ENCODE peak calls at places on chromosomes 12 and 14, in four cellular contexts. Q is IMR-90, G is esophagus squamous epithelium, H is uterus. U is an unnamed sample.

GRCh38 chr12:69423037-69423905 is 46.9 kb upstream of the FRS2 start:
- DNase-seq in Q (peak; percentile 57), G (no peak), H (no peak), U (no peak)

GRCh38 chr14:86404425-86404824 is 874.5 kb downstream of the FLRT2 start:
- DNase-seq in Q (peak; percentile 13), G (no peak), H (no peak), U (no peak)

GRCh38 chr12:12176402-12176801 is 90.4 kb downstream of the LRP6 start:
- DNase-seq in Q (no peak), G (no peak), H (no peak), U (no peak)

GRCh38 chr14:68774771-68775613 is 17.9 kb downstream of the ZFP36L1 start:
- DNase-seq in Q (peak; percentile 84), G (no peak), H (peak; percentile 13), U (peak; percentile 84)

GRCh38 chr12:57832966-57833365 is 13.6 kb downstream of the CTDSP2 start:
- DNase-seq in Q (no peak), G (no peak), H (no peak), U (no peak)

GRCh38 chr12:80472912-80473500 is 29.0 kb downstream of the PTPRQ start:
- DNase-seq in Q (peak; percentile 81), G (no peak), H (no peak), U (no peak)

GRCh38 chr14:95667251-95667693 is 19.0 kb upstream of the TCL1B start:
- DNase-seq in Q (no peak), G (no peak), H (no peak), U (peak; percentile 78)

GRCh38 chr12:48000878-48001321 is 3.4 kb downstream of the COL2A1 start:
- DNase-seq in Q (peak; percentile 47), G (no peak), H (no peak), U (peak; percentile 32)

GRCh38 chr12:39145175-39145999 is 240.0 kb upstream of the CPNE8 start:
- DNase-seq in Q (no peak), G (no peak), H (no peak), U (no peak)

GRCh38 chr12:26402648-26403047 is 207.3 kb downstream of the SSPN start:
- DNase-seq in Q (no peak), G (no peak), H (no peak), U (no peak)

GRCh38 chr12:12721251-12721689 is 4.1 kb downstream of the CDKN1B start:
- DNase-seq in Q (no peak), G (no peak), H (no peak), U (no peak)

GRCh38 chr14:84750763-84751554 is 779.0 kb upstream of the FLRT2 start:
- DNase-seq in Q (peak; percentile 50), G (no peak), H (no peak), U (no peak)

GRCh38 chr14:35858521-35859209 is 32.5 kb downstream of the BRMS1L start:
- DNase-seq in Q (peak; percentile 70), G (no peak), H (no peak), U (no peak)

GRCh38 chr14:63273091-63273490 is 45.6 kb downstream of the GPHB5 start:
- DNase-seq in Q (peak; percentile 12), G (no peak), H (no peak), U (no peak)

GRCh38 chr12:116087399-116087798 is 190.1 kb downstream of the MED13L start:
- DNase-seq in Q (no peak), G (no peak), H (no peak), U (no peak)

GRCh38 chr14:76203086-76204001 is 51.6 kb downstream of the GPATCH2L start:
- DNase-seq in Q (peak; percentile 100), G (no peak), H (peak; percentile 50), U (no peak)

GRCh38 chr12:88951860-88952483 is 371.7 kb upstream of the KITLG start:
- DNase-seq in Q (no peak), G (no peak), H (no peak), U (no peak)

GRCh38 chr12:20250761-20251160 is 117.6 kb upstream of the PDE3A start:
- DNase-seq in Q (no peak), G (no peak), H (no peak), U (no peak)

GRCh38 chr12:20248646-20249045 is 119.7 kb upstream of the PDE3A start:
- DNase-seq in Q (no peak), G (no peak), H (no peak), U (no peak)
- H3K4me3 ChIP-seq in Q (no peak overlapping the region), G (no peak overlapping the region), H (no peak overlapping the region), U (no peak overlapping the region)

GRCh38 chr12:100141998-100142850 is 450 bp downstream of the BLTP3B start:
- DNase-seq in Q (no peak), G (no peak), H (peak; percentile 46), U (peak; percentile 88)
- TF ChIP-seq POLR2A in Q (peak; percentile 97), G (peak; percentile 86), H (peak; percentile 53), U (no peak)

GRCh38 chr12:94148841-94149780 is 734 bp downstream of the PLXNC1 start:
- DNase-seq in Q (peak; percentile 23), G (no peak), H (no peak), U (peak; percentile 81)

GRCh38 chr12:94149781-94150482 is 1.6 kb downstream of the PLXNC1 start:
- DNase-seq in Q (no peak), G (no peak), H (peak; percentile 60), U (no peak)

GRCh38 chr12:94152292-94153083 is 4.1 kb downstream of the PLXNC1 start:
- DNase-seq in Q (no peak), G (no peak), H (no peak), U (peak; percentile 59)

GRCh38 chr12:94150483-94151225 is 2.3 kb downstream of the PLXNC1 start:
- DNase-seq in Q (no peak), G (no peak), H (no peak), U (peak; percentile 83)

DNA sequence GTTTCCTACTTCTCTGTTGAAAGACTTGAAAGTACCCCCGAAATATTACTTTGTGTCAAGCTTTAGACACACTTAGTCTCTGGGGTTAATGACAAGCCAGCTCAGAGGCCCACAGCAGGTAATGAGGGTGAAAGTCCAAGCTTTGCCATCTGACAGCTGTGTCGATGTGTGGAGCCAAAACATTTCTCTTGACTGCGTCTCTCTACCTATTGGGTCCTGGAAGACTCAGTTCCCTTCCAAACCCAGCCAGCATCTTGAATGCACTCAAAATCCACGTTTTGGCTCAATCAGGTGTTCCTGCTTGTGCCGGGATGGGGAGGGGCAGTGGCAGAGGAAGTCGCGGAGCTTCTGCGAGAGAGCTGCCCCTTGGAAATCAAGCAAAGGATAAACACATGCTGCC is 3.2 kb downstream of the PLXNC1 start:
- DNase-seq in Q (no peak), G (no peak), H (no peak), U (no peak)
- H3K4me3 ChIP-seq in Q (no peak overlapping the region), G (no peak overlapping the region), H (no peak overlapping the region), U (no peak overlapping the region)

GRCh38 chr12:9762369-9762768 is 1.7 kb upstream of the CD69 start:
- DNase-seq in Q (no peak), G (no peak), H (no peak), U (no peak)

GRCh38 chr12:9759680-9760592 is 765 bp downstream of the CD69 start:
- DNase-seq in Q (no peak), G (no peak), H (no peak), U (no peak)

GRCh38 chr12:9761407-9761736 is 671 bp upstream of the CD69 start:
- DNase-seq in Q (no peak), G (no peak), H (no peak), U (no peak)

GRCh38 chr12:9763025-9763424 is 2.3 kb upstream of the CD69 start:
- DNase-seq in Q (no peak), G (no peak), H (no peak), U (no peak)

GRCh38 chr12:9760699-9761406 is at the start of gene CD69:
- DNase-seq in Q (no peak), G (no peak), H (no peak), U (peak; percentile 42)
- TF ChIP-seq POLR2A in Q (no peak), G (peak; percentile 84), H (no peak), U (no peak)

GRCh38 chr14:22977684-22978486 is 4.5 kb downstream of the AJUBA start:
- DNase-seq in Q (peak; percentile 67), G (no peak), H (peak; percentile 82), U (peak; percentile 84)

GRCh38 chr14:22976620-22977433 is 5.5 kb downstream of the AJUBA start:
- DNase-seq in Q (peak; percentile 63), G (no peak), H (no peak), U (no peak)

GRCh38 chr14:22978873-22979671 is 3.3 kb downstream of the AJUBA start:
- DNase-seq in Q (no peak), G (no peak), H (no peak), U (peak; percentile 80)

GRCh38 chr14:22978487-22978837 is 3.9 kb downstream of the AJUBA start:
- DNase-seq in Q (no peak), G (no peak), H (no peak), U (no peak)

GRCh38 chr14:22977434-22977683 is 5.0 kb downstream of the AJUBA start:
- DNase-seq in Q (no peak), G (no peak), H (no peak), U (no peak)
- H3K4me3 ChIP-seq in Q (no peak overlapping the region), G (no peak overlapping the region), H (no peak overlapping the region), U (no peak overlapping the region)

GRCh38 chr12:6872073-6873048 is 742 bp downstream of the SPSB2 start:
- DNase-seq in Q (peak; percentile 64), G (no peak), H (peak; percentile 82), U (peak; percentile 76)

GRCh38 chr12:6869049-6870021 is 2.0 kb downstream of the TPI1 start:
- DNase-seq in Q (peak; percentile 70), G (no peak), H (peak; percentile 87), U (peak; percentile 95)

GRCh38 chr12:6873094-6874006 is at the start of gene SPSB2:
- DNase-seq in Q (peak; percentile 92), G (peak; percentile 78), H (peak; percentile 98), U (peak; percentile 99)

GRCh38 chr12:6868211-6869048 is 1.1 kb downstream of the TPI1 start:
- DNase-seq in Q (peak; percentile 29), G (no peak), H (no peak), U (no peak)

GRCh38 chr12:6871052-6871957 is 1.8 kb downstream of the SPSB2 start:
- DNase-seq in Q (no peak), G (no peak), H (no peak), U (no peak)
- TF ChIP-seq POLR2A in Q (peak; percentile 0), G (no peak), H (no peak), U (no peak)

DNA sequence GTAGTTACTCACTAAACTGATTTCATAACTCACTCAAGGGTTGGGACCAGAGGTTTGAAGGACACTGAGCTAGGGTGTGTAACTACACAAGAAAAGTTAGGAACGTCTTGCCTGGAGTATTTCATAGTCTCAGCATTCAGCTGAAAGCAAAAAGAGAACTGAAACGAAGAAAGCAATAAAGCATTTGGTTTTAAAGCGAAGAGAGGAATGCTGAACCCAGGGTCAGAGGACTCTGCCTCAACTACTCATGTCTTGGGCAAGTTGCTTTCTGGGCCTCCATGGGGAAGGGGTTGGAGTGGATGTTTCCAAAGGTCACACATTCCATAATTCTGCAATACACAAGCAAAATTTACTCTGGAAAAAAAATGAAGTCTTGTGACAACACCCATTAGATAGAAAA is 1.4 kb downstream of the GNS start:
- DNase-seq in Q (no peak), G (no peak), H (no peak), U (no peak)
- H3K4me3 ChIP-seq in Q (no peak overlapping the region), G (no peak overlapping the region), H (peak overlapping the region; percentile 95), U (no peak overlapping the region)

GRCh38 chr12:127150028-127150427 is 1116.9 kb upstream of the TMEM132C start:
- DNase-seq in Q (no peak), G (no peak), H (no peak), U (no peak)

GRCh38 chr12:127158385-127159061 is 1108.4 kb upstream of the TMEM132C start:
- DNase-seq in Q (no peak), G (no peak), H (no peak), U (no peak)

GRCh38 chr12:127149226-127149964 is 1117.6 kb upstream of the TMEM132C start:
- DNase-seq in Q (peak; percentile 68), G (no peak), H (no peak), U (no peak)

GRCh38 chr12:127150479-127150878 is 1116.5 kb upstream of the TMEM132C start:
- DNase-seq in Q (no peak), G (no peak), H (no peak), U (no peak)

GRCh38 chr12:127153996-127154395 is 1113.0 kb upstream of the TMEM132C start:
- DNase-seq in Q (no peak), G (no peak), H (no peak), U (no peak)
- TF ChIP-seq POLR2A in Q (no peak), G (no peak), H (no peak), U (no peak)

U was measured in lower leg skin.